ENCODE peak calls at places on chromosomes 6 and 20, in four cellular contexts. O, M, T and E are unnamed samples.

GRCh38 chr6:77424761-77425160 is 38.5 kb downstream of the HTR1B start:
- DNase-seq in O (no peak), M (no peak), T (no peak), E (no peak)

GRCh38 chr6:84764332-84765049 is at the start of gene TBX18:
- DNase-seq in O (peak; percentile 61), M (peak; percentile 93), T (peak; percentile 78), E (peak; percentile 96)

GRCh38 chr6:93282521-93283031 is 136.8 kb downstream of the EPHA7 start:
- DNase-seq in O (no peak), M (no peak), T (no peak), E (peak; percentile 81)

GRCh38 chr6:142885182-142885867 is 59.7 kb downstream of the HIVEP2 start:
- DNase-seq in O (peak; percentile 47), M (peak; percentile 71), T (no peak), E (no peak)

GRCh38 chr6:155297669-155298068 is 16.6 kb downstream of the TFB1M start:
- DNase-seq in O (no peak), M (no peak), T (no peak), E (no peak)

GRCh38 chr20:23640018-23640872 is 2.5 kb upstream of the CST3 start:
- DNase-seq in O (no peak), M (no peak), T (no peak), E (peak; percentile 75)

GRCh38 chr6:4819706-4820283 is 43.6 kb downstream of the CDYL start:
- DNase-seq in O (no peak), M (no peak), T (no peak), E (no peak)

GRCh38 chr20:41715525-41715924 is 97.3 kb upstream of the CHD6 start:
- DNase-seq in O (no peak), M (no peak), T (no peak), E (no peak)

GRCh38 chr6:37709250-37709931 is 11.7 kb upstream of the MDGA1 start:
- DNase-seq in O (no peak), M (no peak), T (no peak), E (no peak)

GRCh38 chr6:112683106-112683505 is 336.0 kb downstream of the RFPL4B start:
- DNase-seq in O (no peak), M (no peak), T (no peak), E (no peak)

GRCh38 chr6:87848616-87849015 is 146.6 kb upstream of the AKIRIN2 start:
- DNase-seq in O (peak; percentile 29), M (peak; percentile 68), T (no peak), E (no peak)

GRCh38 chr6:54515013-54515412 is 206.8 kb downstream of the TINAG start:
- DNase-seq in O (no peak), M (no peak), T (no peak), E (no peak)

GRCh38 chr6:147776631-147777030 is 268.1 kb downstream of the SAMD5 start:
- DNase-seq in O (no peak), M (no peak), T (no peak), E (no peak)

GRCh38 chr6:147770221-147770620 is 261.7 kb downstream of the SAMD5 start:
- DNase-seq in O (no peak), M (no peak), T (no peak), E (no peak)

GRCh38 chr6:147779624-147780023 is 271.1 kb downstream of the SAMD5 start:
- DNase-seq in O (no peak), M (no peak), T (no peak), E (no peak)

GRCh38 chr6:147772724-147773123 is 264.2 kb downstream of the SAMD5 start:
- DNase-seq in O (no peak), M (no peak), T (no peak), E (no peak)

DNA sequence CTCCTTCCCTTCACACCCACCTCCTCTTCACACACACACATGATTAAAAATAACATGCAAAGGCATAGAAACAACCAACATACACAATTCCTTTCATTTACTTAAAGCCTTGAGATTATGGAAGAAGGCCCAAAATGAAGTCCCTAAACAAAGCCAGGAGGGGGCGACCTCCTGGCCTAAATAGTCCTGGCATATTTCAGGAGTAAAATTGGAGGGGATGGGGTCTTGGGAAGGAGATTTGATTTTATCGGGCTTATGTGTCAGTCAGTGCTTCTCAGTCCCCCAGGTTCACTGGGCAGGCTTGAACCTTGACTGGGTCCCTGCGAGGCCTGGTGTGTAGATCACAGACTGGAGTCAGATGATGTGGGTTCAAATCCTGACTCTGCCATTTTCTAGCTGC is 266.4 kb downstream of the SAMD5 start:
- DNase-seq in O (no peak), M (no peak), T (no peak), E (no peak)
- TF ChIP-seq CTCF in O (no peak), M (no peak), T (peak; percentile 46), E (peak; percentile 36)

GRCh38 chr6:141077355-141078333 is 1055.1 kb upstream of the GJE1 start:
- DNase-seq in O (no peak), M (peak; percentile 32), T (peak; percentile 36), E (no peak)
- TF ChIP-seq CTCF in O (no peak), M (peak; percentile 26), T (peak; percentile 54), E (peak; percentile 32)

GRCh38 chr20:15491564-15491963 is 1081.7 kb downstream of the KIF16B start:
- DNase-seq in O (no peak), M (peak; percentile 4), T (no peak), E (no peak)
- TF ChIP-seq CTCF in O (no peak), M (no peak), T (peak; percentile 50), E (peak; percentile 24)

DNA sequence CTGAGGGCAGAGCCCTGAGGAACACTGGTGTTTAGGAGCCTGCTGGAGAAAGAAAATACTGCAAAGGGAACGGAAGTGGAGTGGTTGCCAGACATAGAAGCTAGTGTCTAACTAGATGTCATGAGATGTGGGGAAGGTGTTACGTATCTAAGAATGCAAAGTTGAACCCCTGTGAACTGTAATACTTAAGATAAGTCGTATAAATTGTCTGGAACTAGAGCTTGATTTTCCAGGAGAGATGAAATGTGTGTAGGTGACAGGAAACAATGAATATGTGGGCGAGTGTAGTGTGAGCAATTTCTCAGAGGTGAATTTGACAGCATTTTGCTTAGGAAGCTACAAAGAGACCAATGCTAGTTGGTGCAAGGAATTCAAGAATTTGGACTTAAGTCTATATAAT is 27.9 kb downstream of the ESR1 start:
- DNase-seq in O (no peak), M (no peak), T (no peak), E (no peak)
- TF ChIP-seq CTCF in O (no peak), M (no peak), T (no peak), E (no peak)

GRCh38 chr6:107115695-107116327 is 496 bp upstream of the BEND3 start:
- DNase-seq in O (peak; percentile 58), M (peak; percentile 77), T (peak; percentile 66), E (no peak)

GRCh38 chr6:107116923-107117417 is 1.7 kb upstream of the BEND3 start:
- DNase-seq in O (no peak), M (no peak), T (no peak), E (no peak)

GRCh38 chr6:107114213-107114871 is 973 bp downstream of the BEND3 start:
- DNase-seq in O (peak; percentile 86), M (peak; percentile 92), T (peak; percentile 74), E (peak; percentile 96)

GRCh38 chr6:107114872-107115694 is at the start of gene BEND3:
- DNase-seq in O (peak; percentile 40), M (peak; percentile 52), T (peak; percentile 29), E (no peak)

GRCh38 chr6:107116328-107116892 is 1.1 kb upstream of the BEND3 start:
- DNase-seq in O (peak; percentile 66), M (peak; percentile 24), T (peak; percentile 43), E (no peak)
- TF ChIP-seq CTCF in O (no peak), M (no peak), T (peak; percentile 38), E (peak; percentile 12)

DNA sequence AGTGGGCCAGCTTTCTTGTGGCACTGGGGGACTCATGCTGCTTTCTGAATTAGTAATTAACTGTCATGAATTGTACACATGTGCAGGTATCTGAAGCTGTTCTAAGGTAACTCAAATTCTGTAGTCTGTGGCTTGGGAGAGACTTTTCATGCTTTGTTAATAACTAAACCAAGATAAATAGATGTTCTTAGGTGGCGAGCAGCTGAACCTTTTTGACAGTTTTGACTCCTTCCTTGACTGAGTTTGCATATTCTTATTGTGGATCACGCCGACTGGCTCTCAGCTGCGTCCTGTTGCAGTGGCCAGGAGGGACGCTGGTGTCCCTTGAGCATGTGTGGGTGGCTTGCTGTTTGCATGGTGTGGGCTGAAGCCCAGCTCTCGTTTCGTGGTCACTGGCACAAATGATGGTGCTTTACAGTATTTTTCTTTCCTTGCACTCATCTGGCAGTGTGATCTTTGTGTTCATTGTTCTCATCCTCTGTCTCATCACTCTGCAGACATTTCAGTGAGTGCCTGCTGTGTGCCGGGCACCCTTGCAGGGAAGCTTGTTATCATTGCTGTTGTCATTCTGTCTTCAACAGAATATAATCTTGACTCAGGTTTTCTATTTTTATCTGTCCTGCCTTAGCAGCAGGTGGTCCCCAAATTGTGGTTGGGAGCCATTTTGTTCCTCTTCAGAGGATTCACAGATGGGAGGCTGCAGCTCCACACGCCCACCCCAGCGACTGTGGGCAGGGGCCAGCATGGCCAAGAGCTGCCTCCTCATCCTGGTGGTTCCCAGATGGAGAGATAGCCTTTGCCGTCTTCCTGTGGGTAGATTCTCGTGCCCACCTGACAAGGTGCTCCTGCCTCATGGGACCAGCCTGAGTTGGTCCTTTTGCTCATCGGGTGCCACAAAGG is 39.6 kb downstream of the DUSP22 start:
- DNase-seq in O (no peak), M (no peak), T (no peak), E (no peak)
- TF ChIP-seq CTCF in O (no peak), M (no peak), T (no peak), E (no peak)

DNA sequence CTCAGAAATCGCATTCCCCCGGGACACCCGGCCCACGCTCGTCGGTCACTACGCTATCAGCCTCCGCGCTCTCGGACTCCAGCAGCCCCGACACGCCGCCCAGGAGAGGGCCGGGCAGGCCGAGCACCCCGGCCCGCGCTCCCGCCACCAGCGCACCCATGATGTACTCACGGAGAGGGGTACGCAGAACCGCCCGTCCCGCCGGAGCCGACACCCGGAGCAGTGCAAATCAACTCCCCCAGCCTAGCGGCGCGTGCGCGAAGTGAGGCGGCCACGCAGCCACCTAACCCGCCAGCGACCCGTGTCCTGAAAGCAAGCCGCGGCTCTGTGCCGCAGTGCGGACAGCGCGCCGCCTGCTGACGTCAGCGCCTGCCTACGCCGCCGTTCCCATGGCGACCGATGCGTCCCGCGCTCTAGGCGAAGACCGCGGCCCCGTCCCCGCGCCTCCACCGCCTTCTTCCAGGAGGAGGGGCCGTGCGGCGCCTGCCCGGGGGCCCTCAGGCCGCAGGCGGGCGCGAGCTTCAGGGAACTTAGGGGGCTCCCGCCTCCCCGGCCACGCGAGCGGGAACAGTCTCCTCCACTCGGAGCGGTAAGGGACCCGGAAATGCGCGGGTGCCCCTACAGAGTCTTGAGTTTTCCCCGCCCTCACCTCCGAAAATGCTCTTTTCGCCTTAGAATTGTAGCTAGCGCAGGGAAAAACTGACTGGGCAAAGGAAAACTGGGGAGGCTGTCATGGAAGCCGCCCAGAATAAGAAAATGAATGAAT is at the start of gene AHI1:
- DNase-seq in O (peak; percentile 96), M (peak; percentile 84), T (peak; percentile 84), E (peak; percentile 96)
- TF ChIP-seq CTCF in O (peak; percentile 42), M (no peak), T (no peak), E (no peak)

GRCh38 chr6:108171918-108172516 is 6.2 kb downstream of the NR2E1 start:
- DNase-seq in O (no peak), M (no peak), T (no peak), E (peak; percentile 42)

GRCh38 chr6:108175176-108175591 is 9.4 kb downstream of the NR2E1 start:
- DNase-seq in O (no peak), M (no peak), T (no peak), E (peak; percentile 80)

GRCh38 chr6:108174371-108175175 is 8.8 kb downstream of the NR2E1 start:
- DNase-seq in O (no peak), M (no peak), T (peak; percentile 61), E (peak; percentile 80)

GRCh38 chr6:108176281-108177089 is 10.7 kb downstream of the NR2E1 start:
- DNase-seq in O (no peak), M (no peak), T (no peak), E (peak; percentile 83)

GRCh38 chr6:108175592-108176279 is 9.9 kb downstream of the NR2E1 start:
- DNase-seq in O (peak; percentile 41), M (peak; percentile 39), T (no peak), E (peak; percentile 67)
- TF ChIP-seq CTCF in O (peak; percentile 59), M (peak; percentile 35), T (peak; percentile 50), E (peak; percentile 20)